ENCODE peak calls at places on chromosomes 11 and 22, in seven cellular contexts. B is uterus; S is CD4-positive, alpha-beta memory T cell; C is prostate gland; F is aorta; Q is upper lobe of left lung; R is transverse colon. D is an unnamed sample.

GRCh38 chr11:134019500-134019899 is 49.4 kb upstream of the JAM3 start:
- DNase-seq in B (no peak), S (no peak), C (no peak), F (no peak), Q (no peak), R (no peak), D (no peak)

GRCh38 chr11:110289472-110289871 is 6.9 kb downstream of the RDX start:
- DNase-seq in B (no peak), S (no peak), C (no peak), F (no peak), Q (no peak), R (no peak), D (no peak)

GRCh38 chr11:114619659-114620173 is 24.1 kb upstream of the NXPE4 start:
- DNase-seq in B (no peak), S (no peak), C (no peak), F (no peak), Q (no peak), R (no peak), D (no peak)

GRCh38 chr11:119373917-119374631 is 7.4 kb downstream of the USP2 start:
- DNase-seq in B (peak; percentile 76), S (no peak), C (peak; percentile 55), F (peak; percentile 82), Q (peak; percentile 67), R (peak; percentile 84), D (no peak)

GRCh38 chr11:75637998-75638397 is 30.8 kb downstream of the MAP6 start:
- DNase-seq in B (no peak), S (no peak), C (no peak), F (no peak), Q (no peak), R (no peak), D (no peak)

GRCh38 chr22:26922804-26923203 is 265.4 kb downstream of the MIAT start:
- DNase-seq in B (no peak), S (no peak), C (no peak), F (no peak), Q (no peak), R (no peak), D (no peak)

GRCh38 chr22:47036352-47036751 is 273.9 kb downstream of the TBC1D22A start:
- DNase-seq in B (no peak), S (no peak), C (no peak), F (peak; percentile 34), Q (no peak), R (no peak), D (no peak)

GRCh38 chr22:39244496-39245129 is at the start of gene PDGFB:
- DNase-seq in B (no peak), S (no peak), C (peak; percentile 39), F (peak; percentile 65), Q (no peak), R (peak; percentile 41), D (no peak)

GRCh38 chr11:79062814-79063762 is 377.7 kb downstream of the TENM4 start:
- DNase-seq in B (no peak), S (no peak), C (no peak), F (no peak), Q (no peak), R (no peak), D (no peak)

GRCh38 chr11:68584097-68584496 is 100.2 kb upstream of the GAL start:
- DNase-seq in B (no peak), S (peak; percentile 46), C (no peak), F (no peak), Q (peak; percentile 41), R (peak; percentile 40), D (no peak)

GRCh38 chr11:45794169-45794568 is 10.8 kb upstream of the SLC35C1 start:
- DNase-seq in B (no peak), S (no peak), C (no peak), F (no peak), Q (peak; percentile 60), R (no peak), D (no peak)

GRCh38 chr11:133041165-133041564 is 491.1 kb downstream of the OPCML start:
- DNase-seq in B (no peak), S (no peak), C (no peak), F (no peak), Q (no peak), R (no peak), D (no peak)

GRCh38 chr22:46036558-46037408 is 59.8 kb upstream of the WNT7B start:
- DNase-seq in B (peak; percentile 47), S (peak; percentile 80), C (peak; percentile 44), F (peak; percentile 54), Q (peak; percentile 46), R (peak; percentile 59), D (peak; percentile 61)

GRCh38 chr11:115645631-115646271 is 141.5 kb upstream of the CADM1 start:
- DNase-seq in B (no peak), S (no peak), C (no peak), F (peak; percentile 51), Q (no peak), R (no peak), D (no peak)

GRCh38 chr22:43313497-43314474 is 29.4 kb downstream of the SCUBE1 start:
- DNase-seq in B (peak; percentile 85), S (no peak), C (no peak), F (no peak), Q (no peak), R (peak; percentile 31), D (no peak)

GRCh38 chr22:17781319-17782031 is 7.2 kb upstream of the BID start:
- DNase-seq in B (no peak), S (peak; percentile 86), C (no peak), F (peak; percentile 69), Q (peak; percentile 72), R (no peak), D (no peak)

GRCh38 chr11:110069158-110069737 is 23.9 kb upstream of the ZC3H12C start:
- DNase-seq in B (peak; percentile 44), S (no peak), C (no peak), F (peak; percentile 81), Q (peak; percentile 66), R (peak; percentile 57), D (peak; percentile 88)

GRCh38 chr11:61902313-61902712 is 11.0 kb upstream of the FADS3 start:
- DNase-seq in B (no peak), S (no peak), C (no peak), F (no peak), Q (no peak), R (no peak), D (no peak)

GRCh38 chr11:61899146-61899841 is 7.9 kb upstream of the FADS3 start:
- DNase-seq in B (peak; percentile 84), S (peak; percentile 91), C (peak; percentile 63), F (peak; percentile 89), Q (peak; percentile 88), R (peak; percentile 89), D (no peak)

GRCh38 chr11:61903845-61904244 is 12.5 kb upstream of the FADS3 start:
- DNase-seq in B (no peak), S (no peak), C (no peak), F (no peak), Q (no peak), R (no peak), D (no peak)

GRCh38 chr11:61900251-61900650 is 8.9 kb upstream of the FADS3 start:
- DNase-seq in B (no peak), S (no peak), C (no peak), F (no peak), Q (no peak), R (no peak), D (no peak)

GRCh38 chr11:61901353-61901858 is 10.1 kb upstream of the FADS3 start:
- DNase-seq in B (no peak), S (no peak), C (no peak), F (no peak), Q (no peak), R (no peak), D (no peak)
- H3K27ac ChIP-seq in B (no peak overlapping the region), S (no peak overlapping the region), C (no peak overlapping the region), F (no peak overlapping the region), Q (no peak overlapping the region), R (no peak overlapping the region), D (no peak overlapping the region)

DNA sequence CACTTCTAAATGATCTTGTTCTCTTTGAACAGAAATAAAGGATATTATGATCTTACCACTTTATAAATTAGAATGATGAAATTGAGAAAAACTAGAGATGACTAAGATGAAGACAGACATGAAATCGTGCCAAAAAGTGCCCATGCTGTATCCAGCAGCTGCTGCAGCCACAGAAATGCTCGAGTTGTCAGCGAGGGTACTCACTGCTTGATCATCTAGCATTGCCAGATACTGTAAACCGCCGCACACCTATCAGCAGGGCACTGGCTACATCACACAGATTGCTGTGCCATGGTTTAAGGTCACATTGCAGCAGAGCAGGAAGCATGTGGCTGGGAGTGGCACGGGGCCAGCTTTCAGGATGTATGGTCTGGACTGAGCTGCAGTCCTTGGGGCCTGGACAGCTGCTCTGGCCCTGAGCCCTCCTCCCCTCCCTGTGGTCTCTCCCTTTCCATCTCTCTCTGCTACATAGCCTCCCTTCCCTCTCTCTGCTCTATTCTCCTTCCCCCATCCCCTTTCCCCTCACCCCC is 51.0 kb upstream of the SEPTIN5 start:
- DNase-seq in B (peak; percentile 46), S (no peak), C (no peak), F (peak; percentile 77), Q (peak; percentile 30), R (peak; percentile 43), D (no peak)
- H3K4me3 ChIP-seq in B (no peak overlapping the region), S (no peak overlapping the region), C (no peak overlapping the region), F (no peak overlapping the region), Q (no peak overlapping the region), R (no peak overlapping the region), D (no peak overlapping the region)

DNA sequence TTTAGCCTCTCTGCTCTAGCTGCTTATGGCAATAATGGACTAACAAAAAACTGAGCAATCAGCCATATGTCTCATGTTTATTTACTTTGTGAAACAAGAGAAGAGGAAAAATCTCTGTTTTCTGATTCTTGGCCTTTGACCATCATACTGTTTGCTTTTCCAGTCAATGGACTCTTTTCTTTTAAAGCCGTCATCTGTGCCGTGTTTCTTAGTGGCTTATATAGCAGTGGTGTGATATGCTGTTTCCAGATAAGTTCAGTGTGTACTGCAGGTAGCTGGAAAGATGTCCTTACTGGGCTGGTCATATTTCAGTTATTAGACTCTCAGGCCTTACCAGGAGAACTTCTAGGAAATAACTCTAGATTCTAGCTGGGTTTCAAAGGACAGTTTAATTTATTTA is 33.6 kb upstream of the TECTA start:
- DNase-seq in B (no peak), S (no peak), C (no peak), F (no peak), Q (no peak), R (no peak), D (no peak)
- H3K36me3 ChIP-seq in B (no peaks in the 10 kb centered on the region), S (peaks cover 5% of the 10 kb centered on the region), C (no peaks in the 10 kb centered on the region), F (peaks cover 2% of the 10 kb centered on the region), Q (peaks cover 3% of the 10 kb centered on the region), R (no peaks in the 10 kb centered on the region), D (peaks cover 32% of the 10 kb centered on the region)

GRCh38 chr11:130872513-130872912 is 43.8 kb downstream of the SNX19 start:
- DNase-seq in B (no peak), S (no peak), C (no peak), F (no peak), Q (no peak), R (no peak), D (no peak)
- H3K27ac ChIP-seq in B (peak overlapping the region; percentile 42), S (no peak overlapping the region), C (no peak overlapping the region), F (peak overlapping the region; percentile 78), Q (no peak overlapping the region), R (peak overlapping the region; percentile 23), D (peak overlapping the region; percentile 44)

D was measured in RWPE2.